ENCODE peak calls at places on chromosome 5, in four cellular contexts. G is GM12878, D is HepG2, L is WTC11. N is an unnamed sample.

GRCh38 chr5:69509212-69509611 is 16.6 kb downstream of the OCLN start:
- DNase-seq in G (no peak), L (no peak), D (no peak), N (no peak)

GRCh38 chr5:78243639-78244038 is 50.9 kb downstream of the AP3B1 start:
- DNase-seq in L (no peak), G (no peak), D (no peak), N (no peak)

GRCh38 chr5:54442271-54442670 is 13.2 kb upstream of the HSPB3 start:
- DNase-seq in G (no peak), L (no peak), D (no peak), N (no peak)

GRCh38 chr5:176652136-176652535 is 4.9 kb downstream of the TSPAN17 start:
- DNase-seq in G (no peak), L (no peak), D (no peak), N (peak; percentile 88)

GRCh38 chr5:132475939-132476852 is 14.4 kb downstream of the IRF1 start:
- DNase-seq in D (peak; percentile 83), L (no peak), G (no peak), N (no peak)

GRCh38 chr5:38396766-38397165 is 138.4 kb downstream of the EGFLAM start:
- DNase-seq in D (no peak), L (no peak), G (no peak), N (no peak)

GRCh38 chr5:176873541-176874172 is 25.5 kb downstream of the HK3 start:
- DNase-seq in L (no peak), D (no peak), G (no peak), N (no peak)

GRCh38 chr5:14187660-14188059 is 44.5 kb downstream of the TRIO start:
- DNase-seq in L (no peak), D (no peak), G (no peak), N (no peak)

GRCh38 chr5:10539685-10539998 is 24.2 kb upstream of the ANKRD33B start:
- DNase-seq in D (no peak), G (no peak), L (no peak), N (no peak)

GRCh38 chr5:107388111-107388861 is 282.5 kb downstream of the EFNA5 start:
- DNase-seq in L (no peak), G (peak; percentile 57), D (no peak), N (no peak)

GRCh38 chr5:111411321-111411720 is 101.0 kb downstream of the STARD4 start:
- DNase-seq in L (no peak), D (no peak), G (no peak), N (no peak)

GRCh38 chr5:103587185-103587748 is 24.7 kb upstream of the NUDT12 start:
- DNase-seq in L (no peak), D (peak; percentile 9), G (no peak), N (no peak)

GRCh38 chr5:117455236-117456233 is 880.9 kb upstream of the SEMA6A start:
- DNase-seq in G (no peak), L (peak; percentile 69), D (peak; percentile 22), N (no peak)

GRCh38 chr5:38134750-38135330 is 123.5 kb upstream of the EGFLAM start:
- DNase-seq in L (no peak), D (no peak), G (no peak), N (no peak)

GRCh38 chr5:180806351-180807011 is 3.9 kb upstream of the MGAT1 start:
- DNase-seq in L (no peak), G (no peak), D (no peak), N (no peak)

GRCh38 chr5:178223828-178224335 is 8.7 kb downstream of the PHYKPL start:
- DNase-seq in L (peak; percentile 68), G (no peak), D (no peak), N (no peak)

GRCh38 chr5:5705010-5705409 is 282.5 kb downstream of the ICE1 start:
- DNase-seq in D (no peak), G (no peak), L (no peak), N (no peak)

GRCh38 chr5:172383231-172383802 is 71.0 kb downstream of the SH3PXD2B start:
- DNase-seq in G (no peak), D (peak; percentile 92), L (no peak), N (no peak)

GRCh38 chr5:138065102-138065501 is 18.7 kb upstream of the WNT8A start:
- DNase-seq in G (no peak), D (no peak), L (peak; percentile 66), N (no peak)

GRCh38 chr5:179550511-179551342 is at the start of gene RUFY1:
- DNase-seq in D (peak; percentile 47), L (peak; percentile 72), G (peak; percentile 20), N (peak; percentile 90)

GRCh38 chr5:31355337-31355736 is 161.9 kb downstream of the CDH6 start:
- DNase-seq in G (no peak), D (no peak), L (no peak), N (no peak)

GRCh38 chr5:109718632-109719031 is 28.9 kb downstream of the MAN2A1 start:
- DNase-seq in L (no peak), D (no peak), G (no peak), N (no peak)

GRCh38 chr5:102628449-102629175 is 126.5 kb upstream of the PAM start:
- DNase-seq in D (no peak), G (no peak), L (no peak), N (no peak)

GRCh38 chr5:120682851-120683250 is 218.8 kb downstream of the PRR16 start:
- DNase-seq in L (no peak), D (no peak), G (no peak), N (no peak)

GRCh38 chr5:108687599-108688220 is 60.0 kb upstream of the FER start:
- DNase-seq in D (no peak), L (no peak), G (no peak), N (no peak)

GRCh38 chr5:44952376-44952775 is 143.6 kb downstream of the MRPS30 start:
- DNase-seq in L (peak; percentile 19), D (peak; percentile 18), G (peak; percentile 5), N (peak; percentile 29)

GRCh38 chr5:53971566-53971965 is 338.8 kb downstream of the ARL15 start:
- DNase-seq in D (no peak), G (no peak), L (no peak), N (no peak)

GRCh38 chr5:150672237-150672883 is 11.3 kb downstream of the MYOZ3 start:
- DNase-seq in D (no peak), G (no peak), L (peak; percentile 85), N (peak; percentile 7)

GRCh38 chr5:39570418-39571027 is 145.7 kb upstream of the DAB2 start:
- DNase-seq in D (peak; percentile 24), L (no peak), G (no peak), N (peak; percentile 23)

GRCh38 chr5:94021246-94021645 is 279.8 kb upstream of the POU5F2 start:
- DNase-seq in L (no peak), G (no peak), D (peak; percentile 73), N (no peak)

GRCh38 chr5:77316871-77317661 is 106.6 kb downstream of the PDE8B start:
- DNase-seq in G (no peak), D (no peak), L (no peak), N (no peak)

GRCh38 chr5:68374770-68375518 is 159.4 kb downstream of the PIK3R1 start:
- DNase-seq in G (no peak), D (no peak), L (no peak), N (no peak)

GRCh38 chr5:14447958-14448881 is 133.4 kb upstream of the OTULINL start:
- DNase-seq in G (peak; percentile 28), D (no peak), L (no peak), N (no peak)

GRCh38 chr5:98320317-98320716 is 453.1 kb upstream of the RGMB start:
- DNase-seq in G (no peak), D (no peak), L (no peak), N (no peak)

GRCh38 chr5:174307031-174307408 is 261.5 kb downstream of the NSG2 start:
- DNase-seq in G (no peak), D (no peak), L (no peak), N (no peak)

GRCh38 chr5:65142007-65142406 is 339.7 kb downstream of the ADAMTS6 start:
- DNase-seq in L (no peak), G (no peak), D (no peak), N (no peak)

GRCh38 chr5:178301641-178302040 is 69.0 kb upstream of the PHYKPL start:
- DNase-seq in D (no peak), L (peak; percentile 9), G (no peak), N (no peak)

GRCh38 chr5:10595305-10595677 is 31.4 kb downstream of the ANKRD33B start:
- DNase-seq in L (no peak), G (no peak), D (no peak), N (no peak)

GRCh38 chr5:143248391-143248790 is 155.1 kb downstream of the NR3C1 start:
- DNase-seq in L (no peak), D (no peak), G (no peak), N (no peak)

GRCh38 chr5:143251946-143252345 is 151.5 kb downstream of the NR3C1 start:
- DNase-seq in D (no peak), L (no peak), G (no peak), N (no peak)

GRCh38 chr5:143248822-143249579 is 154.5 kb downstream of the NR3C1 start:
- DNase-seq in L (no peak), D (peak; percentile 24), G (no peak), N (peak; percentile 88)

GRCh38 chr5:143251175-143251574 is 152.3 kb downstream of the NR3C1 start:
- DNase-seq in D (no peak), G (no peak), L (no peak), N (no peak)

GRCh38 chr5:143249851-143250250 is 153.6 kb downstream of the NR3C1 start:
- DNase-seq in L (no peak), D (no peak), G (no peak), N (no peak)
- TF ChIP-seq ETV6 in L (no peak), D (no peak), G (no peak), N (no peak)

DNA sequence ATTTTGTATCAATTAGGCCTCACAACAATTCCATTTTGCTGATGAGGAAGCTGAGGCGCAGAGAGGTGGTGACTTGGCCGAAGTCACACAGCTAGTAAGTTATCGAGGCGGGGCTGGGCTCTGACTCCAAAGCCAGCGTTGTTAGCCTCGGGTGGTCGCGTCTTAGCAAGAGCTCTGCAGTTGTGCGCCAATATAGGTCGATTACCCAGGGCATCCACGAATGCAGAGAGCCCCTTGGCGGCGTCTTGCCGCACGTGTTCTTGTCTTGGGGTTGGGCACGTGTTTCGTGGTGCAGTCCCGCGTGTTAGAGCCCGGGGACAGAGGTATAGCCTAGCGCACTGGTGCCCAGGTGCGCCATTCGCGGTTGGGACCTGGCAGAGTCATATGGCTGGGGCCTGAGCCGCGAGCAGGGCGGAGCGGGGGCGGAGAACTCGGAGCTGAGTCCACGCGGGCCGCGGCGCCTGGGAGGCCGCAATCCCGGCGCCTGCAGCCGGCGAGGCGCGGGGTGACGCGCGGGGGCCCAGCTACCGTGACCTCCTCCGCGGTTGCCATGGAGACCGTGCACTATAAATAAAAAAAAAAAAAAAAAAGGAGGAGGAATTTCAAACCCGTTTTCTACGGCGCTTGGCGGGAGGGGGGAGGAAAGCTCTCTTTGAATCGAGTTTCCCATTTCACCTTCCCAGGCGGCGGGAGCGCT is 62.4 kb downstream of the CXXC5 start:
- DNase-seq in D (peak; percentile 73), G (no peak), L (peak; percentile 70), N (peak; percentile 85)
- TF ChIP-seq ETV6 in D (no peak), G (no peak), L (no peak), N (peak; percentile 60)

GRCh38 chr5:40987349-40987748 is 78.1 kb downstream of the C7 start:
- DNase-seq in D (no peak), G (no peak), L (no peak), N (no peak)
- TF ChIP-seq ETV6 in D (no peak), G (no peak), L (no peak), N (no peak)

GRCh38 chr5:61330341-61330878 is 1.6 kb upstream of the ZSWIM6 start:
- DNase-seq in G (no peak), D (peak; percentile 10), L (no peak), N (peak; percentile 12)
- TF ChIP-seq ETV6 in G (no peak), D (no peak), L (no peak), N (no peak)

N was measured in K562.